ENCODE peak calls at places on chromosomes 1 and 21, in seven cellular contexts. One of them, this sample, is unnamed.

GRCh38 chr1:181608951-181609350 is 125.6 kb downstream of the CACNA1E start:
- DNase-seq in AG10803: no peak
- DNase-seq in tibial nerve: no peak
- DNase-seq in A549: no peak
- DNase-seq in tibial artery: no peak
- DNase-seq in left ventricle myocardium inferior: no peak
- DNase-seq in endodermal cell: no peak
- DNase-seq in this sample: no peak

GRCh38 chr1:31980835-31981782 is 32.6 kb upstream of the KHDRBS1 start:
- DNase-seq in AG10803: no peak
- DNase-seq in tibial nerve: no peak
- DNase-seq in A549: no peak
- DNase-seq in tibial artery: no peak
- DNase-seq in left ventricle myocardium inferior: no peak
- DNase-seq in endodermal cell: no peak
- DNase-seq in this sample: peak; percentile 43

GRCh38 chr1:201648911-201649775 is 110.2 kb downstream of the NAV1 start:
- DNase-seq in AG10803: no peak
- DNase-seq in tibial nerve: no peak
- DNase-seq in A549: peak; percentile 41
- DNase-seq in tibial artery: peak; percentile 70
- DNase-seq in left ventricle myocardium inferior: peak; percentile 36
- DNase-seq in endodermal cell: peak; percentile 87
- DNase-seq in this sample: no peak

GRCh38 chr1:43812579-43812978 is 105.2 kb downstream of the ST3GAL3 start:
- DNase-seq in AG10803: no peak
- DNase-seq in tibial nerve: no peak
- DNase-seq in A549: no peak
- DNase-seq in tibial artery: no peak
- DNase-seq in left ventricle myocardium inferior: no peak
- DNase-seq in endodermal cell: no peak
- DNase-seq in this sample: no peak

GRCh38 chr1:17272641-17273040 is 23.7 kb downstream of the PADI3 start:
- DNase-seq in AG10803: no peak
- DNase-seq in tibial nerve: no peak
- DNase-seq in A549: no peak
- DNase-seq in tibial artery: no peak
- DNase-seq in left ventricle myocardium inferior: no peak
- DNase-seq in endodermal cell: no peak
- DNase-seq in this sample: no peak

GRCh38 chr1:15452216-15452615 is 4.3 kb upstream of the CELA2A start:
- DNase-seq in AG10803: no peak
- DNase-seq in tibial nerve: no peak
- DNase-seq in A549: no peak
- DNase-seq in tibial artery: no peak
- DNase-seq in left ventricle myocardium inferior: no peak
- DNase-seq in endodermal cell: no peak
- DNase-seq in this sample: no peak

GRCh38 chr21:36175771-36176565 is 19.3 kb downstream of the DOP1B start:
- DNase-seq in AG10803: no peak
- DNase-seq in tibial nerve: no peak
- DNase-seq in A549: no peak
- DNase-seq in tibial artery: no peak
- DNase-seq in left ventricle myocardium inferior: no peak
- DNase-seq in endodermal cell: no peak
- DNase-seq in this sample: no peak

GRCh38 chr1:86380257-86380861 is 15.8 kb downstream of the ODF2L start:
- DNase-seq in AG10803: peak; percentile 82
- DNase-seq in tibial nerve: no peak
- DNase-seq in A549: peak; percentile 74
- DNase-seq in tibial artery: no peak
- DNase-seq in left ventricle myocardium inferior: no peak
- DNase-seq in endodermal cell: no peak
- DNase-seq in this sample: no peak

GRCh38 chr1:147700042-147700711 is 29.9 kb upstream of the ACP6 start:
- DNase-seq in AG10803: peak; percentile 64
- DNase-seq in tibial nerve: no peak
- DNase-seq in A549: peak; percentile 55
- DNase-seq in tibial artery: peak; percentile 71
- DNase-seq in left ventricle myocardium inferior: peak; percentile 29
- DNase-seq in endodermal cell: peak; percentile 90
- DNase-seq in this sample: no peak

GRCh38 chr1:235100124-235100801 is 28.4 kb downstream of the TOMM20 start:
- DNase-seq in AG10803: no peak
- DNase-seq in tibial nerve: no peak
- DNase-seq in A549: no peak
- DNase-seq in tibial artery: no peak
- DNase-seq in left ventricle myocardium inferior: no peak
- DNase-seq in endodermal cell: peak; percentile 82
- DNase-seq in this sample: no peak

DNA sequence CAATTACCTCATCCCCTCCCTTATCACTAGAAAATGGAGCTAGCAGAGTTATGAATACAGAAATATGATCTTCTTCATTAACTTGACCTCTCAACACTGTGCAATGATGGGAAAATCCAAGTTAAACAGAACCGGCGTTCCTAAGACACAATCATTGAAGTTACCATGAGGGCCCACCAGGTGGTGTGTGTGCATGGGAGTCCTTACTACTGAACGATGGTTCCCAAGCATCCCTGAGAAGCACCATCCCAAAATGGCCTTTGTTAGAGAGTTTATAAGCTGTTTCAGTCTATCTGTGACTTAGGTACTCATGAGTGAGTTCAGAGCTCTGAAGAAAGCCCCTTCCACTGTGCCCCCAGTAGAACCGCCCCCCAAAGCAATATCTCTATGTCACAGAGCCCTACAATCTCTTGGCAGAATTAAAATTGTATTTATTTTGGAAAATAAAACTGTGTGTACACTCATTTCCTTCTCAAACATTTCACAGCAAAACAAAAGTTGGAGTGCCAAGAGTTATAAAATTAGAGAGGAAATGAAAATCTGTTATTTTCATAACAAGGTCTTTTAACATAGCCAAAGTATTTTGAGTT is 56.8 kb downstream of the PLD5 start:
- DNase-seq in AG10803: peak; percentile 43
- DNase-seq in tibial nerve: no peak
- DNase-seq in A549: peak; percentile 75
- DNase-seq in tibial artery: peak; percentile 69
- DNase-seq in left ventricle myocardium inferior: peak; percentile 21
- DNase-seq in endodermal cell: peak; percentile 87
- DNase-seq in this sample: no peak
- TF ChIP-seq CTCF in AG10803: peak; percentile 71
- TF ChIP-seq CTCF in tibial nerve: peak; percentile 51
- TF ChIP-seq CTCF in A549: peak; percentile 72
- TF ChIP-seq CTCF in tibial artery: peak; percentile 77
- TF ChIP-seq CTCF in left ventricle myocardium inferior: peak; percentile 71
- TF ChIP-seq CTCF in endodermal cell: peak; percentile 90
- TF ChIP-seq CTCF in this sample: peak; percentile 73

GRCh38 chr1:155069551-155070391 is 6.2 kb downstream of the EFNA4 start:
- DNase-seq in AG10803: no peak
- DNase-seq in tibial nerve: no peak
- DNase-seq in A549: no peak
- DNase-seq in tibial artery: no peak
- DNase-seq in left ventricle myocardium inferior: no peak
- DNase-seq in endodermal cell: peak; percentile 76
- DNase-seq in this sample: no peak
- H3K4me3 ChIP-seq in AG10803: no peak overlapping the region
- H3K4me3 ChIP-seq in tibial nerve: no peak overlapping the region
- H3K4me3 ChIP-seq in A549: no peak overlapping the region
- H3K4me3 ChIP-seq in tibial artery: no peak overlapping the region
- H3K4me3 ChIP-seq in left ventricle myocardium inferior: peak overlapping the region; percentile 66
- H3K4me3 ChIP-seq in endodermal cell: no peak overlapping the region
- H3K4me3 ChIP-seq in this sample: no peak overlapping the region

GRCh38 chr1:1040004-1040991 is 20.4 kb downstream of the AGRN start:
- DNase-seq in AG10803: peak; percentile 80
- DNase-seq in tibial nerve: peak; percentile 59
- DNase-seq in A549: peak; percentile 74
- DNase-seq in tibial artery: peak; percentile 82
- DNase-seq in left ventricle myocardium inferior: peak; percentile 69
- DNase-seq in endodermal cell: peak; percentile 97
- DNase-seq in this sample: no peak
- TF ChIP-seq CTCF in AG10803: no peak
- TF ChIP-seq CTCF in tibial nerve: no peak
- TF ChIP-seq CTCF in A549: no peak
- TF ChIP-seq CTCF in tibial artery: no peak
- TF ChIP-seq CTCF in left ventricle myocardium inferior: no peak
- TF ChIP-seq CTCF in endodermal cell: no peak
- TF ChIP-seq CTCF in this sample: no peak

GRCh38 chr1:42768172-42768571 is 1.1 kb downstream of the C1orf50 start:
- DNase-seq in AG10803: no peak
- DNase-seq in tibial nerve: no peak
- DNase-seq in A549: no peak
- DNase-seq in tibial artery: no peak
- DNase-seq in left ventricle myocardium inferior: no peak
- DNase-seq in endodermal cell: no peak
- DNase-seq in this sample: no peak
- H3K4me3 ChIP-seq in AG10803: peak overlapping the region; percentile 90
- H3K4me3 ChIP-seq in tibial nerve: peak overlapping the region; percentile 87
- H3K4me3 ChIP-seq in A549: peak overlapping the region; percentile 95
- H3K4me3 ChIP-seq in tibial artery: peak overlapping the region; percentile 98
- H3K4me3 ChIP-seq in left ventricle myocardium inferior: peak overlapping the region; percentile 87
- H3K4me3 ChIP-seq in endodermal cell: peak overlapping the region; percentile 86
- H3K4me3 ChIP-seq in this sample: peak overlapping the region; percentile 99